ENCODE peak calls at places on chromosomes 16 and 17, in five cellular contexts. P is fibroblast of mammary gland, E is WTC11, K is lower lobe of right lung, J is cardiac fibroblast. Q is an unnamed sample.
A peak's percentile ranks its signal among the peaks of the same experiment; 100 is the strongest.

GRCh38 chr17:12673788-12674187 is 8.1 kb downstream of the MYOCD start:
- DNase-seq in E (no peak), K (no peak), J (peak; percentile 58), P (peak; percentile 69), Q (no peak)

GRCh38 chr17:61414141-61414935 is 14.7 kb downstream of the TBX2 start:
- DNase-seq in P (no peak), E (no peak), J (peak; percentile 18), K (peak; percentile 67), Q (no peak)

GRCh38 chr17:77140878-77141767 is at the start of gene SEC14L1:
- DNase-seq in P (peak; percentile 33), K (peak; percentile 65), J (peak; percentile 47), E (peak; percentile 50), Q (peak; percentile 61)

GRCh38 chr17:45264988-45265387 is 3.1 kb upstream of the SPATA32 start:
- DNase-seq in E (no peak), K (no peak), J (no peak), P (no peak), Q (no peak)

GRCh38 chr17:59761385-59762021 is 54.0 kb downstream of the VMP1 start:
- DNase-seq in J (peak; percentile 72), K (no peak), P (peak; percentile 55), E (no peak), Q (no peak)

GRCh38 chr17:50916026-50916707 is 50.0 kb upstream of the TOB1 start:
- DNase-seq in K (no peak), J (peak; percentile 46), P (peak; percentile 64), E (no peak), Q (no peak)

GRCh38 chr17:3911271-3912053 is 4.8 kb downstream of the P2RX1 start:
- DNase-seq in P (no peak), K (no peak), E (no peak), J (no peak), Q (no peak)

GRCh38 chr17:32458367-32458766 is 14.1 kb downstream of the PSMD11 start:
- DNase-seq in K (no peak), J (no peak), P (no peak), E (no peak), Q (no peak)

GRCh38 chr16:75025766-75026165 is 26.9 kb downstream of the ZNRF1 start:
- DNase-seq in K (no peak), E (no peak), P (peak; percentile 58), J (no peak), Q (no peak)

GRCh38 chr16:64627781-64628180 is 494.1 kb downstream of the CDH11 start:
- DNase-seq in J (no peak), K (no peak), P (no peak), E (no peak), Q (no peak)

GRCh38 chr17:44924107-44924544 is 8.8 kb upstream of the GFAP start:
- DNase-seq in E (no peak), J (no peak), P (no peak), K (peak; percentile 16), Q (no peak)

GRCh38 chr16:77191259-77191969 is 424 bp downstream of the MON1B start:
- DNase-seq in J (peak; percentile 26), K (peak; percentile 70), P (peak; percentile 17), E (no peak), Q (peak; percentile 29)

GRCh38 chr16:19748389-19749110 is 30.5 kb downstream of the IQCK start:
- DNase-seq in K (no peak), E (no peak), P (no peak), J (peak; percentile 46), Q (no peak)

GRCh38 chr17:67125417-67125816 is 81.1 kb downstream of the CACNG1 start:
- DNase-seq in K (no peak), E (no peak), J (no peak), P (no peak), Q (no peak)

GRCh38 chr16:8581923-8582580 is 8.3 kb downstream of the TMEM114 start:
- DNase-seq in P (peak; percentile 7), E (no peak), J (peak; percentile 30), K (peak; percentile 76), Q (peak; percentile 38)

GRCh38 chr16:4936181-4936990 is 562 bp downstream of the PPL start:
- DNase-seq in K (peak; percentile 75), E (peak; percentile 67), P (no peak), J (no peak), Q (peak; percentile 48)

GRCh38 chr17:41655611-41656111 is 31.3 kb upstream of the KRT17 start:
- DNase-seq in J (no peak), P (no peak), E (peak; percentile 76), K (peak; percentile 92), Q (peak; percentile 75)

GRCh38 chr17:76089680-76090516 is 10.9 kb downstream of the ZACN start:
- DNase-seq in J (no peak), E (no peak), K (peak; percentile 33), P (no peak), Q (no peak)

GRCh38 chr17:76086384-76086783 is 7.4 kb downstream of the ZACN start:
- DNase-seq in K (peak; percentile 12), J (no peak), P (no peak), E (no peak), Q (no peak)

GRCh38 chr17:76087531-76087930 is 8.5 kb downstream of the ZACN start:
- DNase-seq in E (no peak), P (no peak), K (no peak), J (no peak), Q (no peak)

GRCh38 chr17:76088868-76089576 is 10.0 kb downstream of the ZACN start:
- DNase-seq in E (no peak), P (no peak), J (no peak), K (no peak), Q (no peak)

GRCh38 chr17:76088041-76088867 is 9.3 kb downstream of the ZACN start:
- DNase-seq in J (no peak), E (peak; percentile 66), K (no peak), P (no peak), Q (peak; percentile 32)
- TF ChIP-seq CTCF in J (no peak), E (peak; percentile 31), K (no peak), P (no peak), Q (no peak)

GRCh38 chr17:21213491-21214014 is 408 bp downstream of the TMEM11 start:
- DNase-seq in K (peak; percentile 74), P (no peak), E (peak; percentile 40), J (no peak), Q (peak; percentile 69)

GRCh38 chr17:21215935-21216334 is 2.0 kb upstream of the TMEM11 start:
- DNase-seq in P (peak; percentile 38), K (no peak), J (peak; percentile 52), E (no peak), Q (no peak)

GRCh38 chr17:21214777-21215541 is 998 bp upstream of the TMEM11 start:
- DNase-seq in P (peak; percentile 25), J (no peak), K (peak; percentile 56), E (peak; percentile 54), Q (peak; percentile 42)

GRCh38 chr17:21213005-21213404 is 956 bp downstream of the TMEM11 start:
- DNase-seq in P (no peak), E (no peak), K (no peak), J (no peak), Q (no peak)

GRCh38 chr17:21214015-21214776 is at the start of gene TMEM11:
- DNase-seq in K (peak; percentile 98), E (peak; percentile 97), J (peak; percentile 94), P (peak; percentile 92), Q (peak; percentile 97)
- TF ChIP-seq CTCF in K (no peak), E (no peak), J (no peak), P (no peak), Q (no peak)

GRCh38 chr16:61946019-61946418 is 90.2 kb downstream of the CDH8 start:
- DNase-seq in J (no peak), P (no peak), E (no peak), K (no peak), Q (no peak)
- TF ChIP-seq CTCF in J (no peak), P (no peak), E (peak; percentile 25), K (no peak), Q (no peak)

GRCh38 chr16:89720520-89720858 is 209 bp downstream of the VPS9D1 start:
- DNase-seq in E (peak; percentile 69), P (no peak), J (no peak), K (peak; percentile 71), Q (peak; percentile 83)

GRCh38 chr16:89720859-89721643 is at the start of the genes VPS9D1 and ZNF276:
- DNase-seq in J (peak; percentile 76), P (peak; percentile 68), K (peak; percentile 92), E (peak; percentile 82), Q (peak; percentile 87)

GRCh38 chr16:89723279-89724250 is 2.2 kb downstream of the ZNF276 start:
- DNase-seq in K (no peak), J (no peak), P (peak; percentile 34), E (no peak), Q (no peak)

GRCh38 chr16:89722392-89723278 is 1.3 kb downstream of the ZNF276 start:
- DNase-seq in K (peak; percentile 95), P (peak; percentile 45), J (peak; percentile 70), E (no peak), Q (no peak)

GRCh38 chr16:89721644-89722391 is 481 bp downstream of the ZNF276 start:
- DNase-seq in J (peak; percentile 55), E (no peak), K (peak; percentile 89), P (peak; percentile 46), Q (peak; percentile 63)
- TF ChIP-seq CTCF in J (no peak), E (no peak), K (no peak), P (no peak), Q (no peak)

DNA sequence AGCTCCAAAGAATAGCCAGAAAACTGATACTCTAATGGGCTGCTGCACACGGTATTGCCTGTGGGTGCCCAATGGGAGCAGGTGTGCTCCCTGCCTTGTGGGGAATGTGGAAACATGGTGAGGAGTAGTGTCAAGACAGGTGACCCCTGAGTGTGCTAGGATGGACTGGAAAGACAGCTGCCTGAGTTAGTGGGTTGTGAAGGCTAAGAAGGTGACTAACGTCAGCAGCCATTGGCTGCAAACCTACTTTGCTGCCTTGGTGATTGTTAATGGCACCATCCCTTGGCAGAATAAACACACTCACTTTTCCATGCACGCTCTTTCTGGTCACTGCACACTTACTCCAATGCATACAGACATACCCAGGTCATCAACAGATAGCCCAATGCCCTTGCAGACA is 81.8 kb downstream of the AIPL1 start:
- DNase-seq in E (no peak), K (no peak), P (no peak), J (no peak), Q (no peak)
- TF ChIP-seq CTCF in E (no peak), K (no peak), P (no peak), J (no peak), Q (no peak)

GRCh38 chr16:55492756-55493380 is 13.9 kb downstream of the MMP2 start:
- DNase-seq in K (no peak), E (no peak), P (no peak), J (no peak), Q (no peak)

GRCh38 chr16:55496509-55497145 is 12.2 kb upstream of the LPCAT2 start:
- DNase-seq in K (no peak), P (no peak), E (no peak), J (no peak), Q (no peak)

GRCh38 chr16:55497558-55497957 is 11.3 kb upstream of the LPCAT2 start:
- DNase-seq in P (no peak), E (no peak), K (no peak), J (no peak), Q (no peak)

GRCh38 chr16:55495616-55496289 is 13.1 kb upstream of the LPCAT2 start:
- DNase-seq in E (no peak), P (peak; percentile 81), K (no peak), J (peak; percentile 40), Q (no peak)

DNA sequence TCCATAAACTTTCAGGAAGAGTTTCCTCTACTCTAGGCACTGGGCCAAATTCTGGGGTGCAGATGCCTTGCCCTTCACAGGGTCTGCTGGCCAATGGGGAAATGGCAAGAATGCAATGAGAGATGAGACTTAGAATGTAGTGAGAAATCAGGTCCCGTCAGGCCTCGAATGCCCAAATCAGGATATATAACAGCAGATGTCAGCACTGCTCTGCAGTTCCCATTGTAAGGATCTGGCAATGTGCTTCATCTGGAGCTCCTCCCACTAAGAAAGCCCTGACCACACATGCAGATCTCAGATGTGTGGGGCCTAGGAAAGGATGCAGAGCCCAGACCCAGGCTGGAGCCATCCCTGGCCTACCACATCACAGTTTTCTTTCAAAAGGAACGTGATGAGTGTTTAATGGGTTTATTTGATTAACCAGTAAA is 13.9 kb upstream of the LPCAT2 start:
- DNase-seq in P (peak; percentile 95), J (peak; percentile 92), K (no peak), E (no peak), Q (no peak)
- TF ChIP-seq CTCF in P (peak; percentile 37), J (peak; percentile 38), K (peak; percentile 28), E (no peak), Q (no peak)

Q was measured in nephron progenitor cell.